ENCODE peak calls at places on chromosome 20, in four cellular contexts. Z is GM12878, W is K562, A is HepG2. B is an unnamed sample.

GRCh38 chr20:47352332-47353223 is 3.9 kb downstream of the ZMYND8 start:
- DNase-seq in Z (no peak), W (no peak), A (no peak), B (no peak)

GRCh38 chr20:21557246-21557982 is 43.5 kb upstream of the NKX2-2 start:
- DNase-seq in Z (no peak), W (no peak), A (no peak), B (no peak)

GRCh38 chr20:53794529-53795115 is 201.0 kb upstream of the ZNF217 start:
- DNase-seq in Z (no peak), W (no peak), A (no peak), B (no peak)

GRCh38 chr20:32718749-32719348 is 24.4 kb downstream of the COMMD7 start:
- DNase-seq in Z (no peak), W (no peak), A (no peak), B (no peak)

GRCh38 chr20:54256202-54256601 is 48.3 kb downstream of the PFDN4 start:
- DNase-seq in Z (no peak), W (no peak), A (no peak), B (no peak)

GRCh38 chr20:14644698-14645097 is 307.3 kb upstream of the FLRT3 start:
- DNase-seq in Z (no peak), W (no peak), A (no peak), B (no peak)

GRCh38 chr20:19504251-19504650 is 253.8 kb upstream of the RIN2 start:
- DNase-seq in Z (no peak), W (no peak), A (no peak), B (no peak)

GRCh38 chr20:64201653-64202052 is 37.4 kb downstream of the MYT1 start:
- DNase-seq in Z (no peak), W (no peak), A (no peak), B (no peak)

GRCh38 chr20:25222461-25223178 is 25.3 kb upstream of the PYGB start:
- DNase-seq in Z (no peak), W (peak; percentile 26), A (no peak), B (no peak)

GRCh38 chr20:5100684-5101347 is 18.9 kb downstream of the PCNA start:
- DNase-seq in Z (no peak), W (peak; percentile 58), A (peak; percentile 63), B (peak; percentile 66)

GRCh38 chr20:31475032-31475431 is at the start of the genes DEFB124 and REM1:
- DNase-seq in Z (no peak), W (peak; percentile 67), A (no peak), B (no peak)

GRCh38 chr20:31803552-31804291 is 15.4 kb upstream of the MYLK2 start:
- DNase-seq in Z (no peak), W (no peak), A (no peak), B (no peak)

GRCh38 chr20:37994512-37994911 is 38.7 kb downstream of the TTI1 start:
- DNase-seq in Z (no peak), W (no peak), A (peak; percentile 43), B (no peak)

GRCh38 chr20:50304501-50304856 is 113.8 kb downstream of the CEBPB start:
- DNase-seq in Z (no peak), W (no peak), A (no peak), B (no peak)

GRCh38 chr20:59788811-59789210 is 144.6 kb downstream of the SYCP2 start:
- DNase-seq in Z (no peak), W (no peak), A (no peak), B (no peak)

GRCh38 chr20:57509665-57510237 is 15.2 kb downstream of the CTCFL start:
- DNase-seq in Z (no peak), W (peak; percentile 49), A (peak; percentile 35), B (peak; percentile 46)

GRCh38 chr20:35773154-35773751 is 1.4 kb downstream of the PHF20 start:
- DNase-seq in Z (peak; percentile 36), W (peak; percentile 19), A (no peak), B (no peak)

GRCh38 chr20:43843096-43843964 is 71.3 kb upstream of the TOX2 start:
- DNase-seq in Z (no peak), W (no peak), A (no peak), B (no peak)
- TF ChIP-seq FOXK2 in Z (no peak), W (no peak), A (no peak), B (no peak)

GRCh38 chr20:2829376-2829775 is 11.1 kb downstream of the PCED1A start:
- DNase-seq in Z (no peak), W (no peak), A (no peak), B (no peak)
- TF ChIP-seq FOXK2 in Z (no peak), W (no peak), A (no peak), B (no peak)

DNA sequence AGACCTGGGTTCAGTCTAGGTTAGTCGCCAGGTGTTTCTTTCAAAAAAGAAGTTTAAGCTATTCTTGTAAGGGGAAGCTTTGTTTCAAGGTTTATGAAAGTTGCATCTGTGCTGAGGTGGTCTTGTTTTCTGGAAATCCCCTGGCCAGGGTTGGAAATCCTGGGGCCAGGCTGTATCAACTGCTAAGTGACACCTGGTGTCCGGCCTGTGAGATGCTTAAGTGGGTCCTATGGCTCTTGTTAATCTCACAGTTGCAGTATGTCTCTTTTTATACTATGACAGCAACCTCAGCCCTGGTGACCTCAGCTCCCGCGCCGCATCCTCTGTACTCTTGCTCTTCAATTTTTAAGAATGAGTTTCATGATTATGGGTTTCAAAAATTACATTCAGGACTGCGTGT is 72.0 kb downstream of the CHMP4B start:
- DNase-seq in Z (peak; percentile 73), W (no peak), A (no peak), B (no peak)
- TF ChIP-seq FOXK2 in Z (no peak), W (no peak), A (no peak), B (no peak)

GRCh38 chr20:9200620-9201019 is 131.7 kb downstream of the PLCB4 start:
- DNase-seq in Z (no peak), W (no peak), A (no peak), B (no peak)
- TF ChIP-seq FOXK2 in Z (no peak), W (no peak), A (no peak), B (no peak)

DNA sequence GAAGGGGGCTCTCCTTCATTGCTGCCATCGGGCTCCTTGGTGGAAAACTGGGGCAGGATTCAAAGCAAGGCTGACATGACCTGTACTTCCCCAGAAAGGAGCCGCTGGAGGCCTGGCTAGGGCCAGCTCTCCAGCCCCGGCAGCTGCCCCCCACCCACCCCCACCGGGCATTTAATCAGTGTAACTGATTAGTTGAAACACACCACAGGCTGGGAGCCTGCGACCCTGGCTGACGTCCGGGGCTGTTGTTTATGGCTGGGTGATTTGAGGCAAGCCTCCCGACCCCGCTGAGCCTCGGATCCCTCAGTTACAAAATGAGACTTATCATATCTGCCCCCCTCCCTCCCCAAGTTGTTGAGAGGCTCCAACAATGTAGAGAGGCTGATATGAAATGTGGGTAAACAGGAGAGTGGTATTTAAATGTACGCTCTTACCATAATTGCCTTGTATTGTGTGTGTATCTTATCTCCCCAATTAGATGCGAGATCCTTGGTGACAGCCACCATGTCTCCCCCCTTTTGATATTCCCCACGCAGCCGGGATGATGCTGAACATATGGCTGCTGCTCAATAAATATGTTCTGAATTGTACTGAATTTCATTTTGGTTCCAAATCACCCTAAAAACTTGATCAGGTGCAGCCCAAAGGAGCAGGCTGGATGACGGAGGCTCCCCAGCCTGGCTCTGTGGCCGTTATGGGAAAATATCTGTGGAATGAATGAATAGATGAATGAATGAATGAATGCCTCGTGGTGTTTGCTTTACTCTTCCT is 31.7 kb upstream of the APCDD1L start:
- DNase-seq in Z (no peak), W (no peak), A (no peak), B (no peak)
- TF ChIP-seq FOXK2 in Z (no peak), W (no peak), A (no peak), B (no peak)

DNA sequence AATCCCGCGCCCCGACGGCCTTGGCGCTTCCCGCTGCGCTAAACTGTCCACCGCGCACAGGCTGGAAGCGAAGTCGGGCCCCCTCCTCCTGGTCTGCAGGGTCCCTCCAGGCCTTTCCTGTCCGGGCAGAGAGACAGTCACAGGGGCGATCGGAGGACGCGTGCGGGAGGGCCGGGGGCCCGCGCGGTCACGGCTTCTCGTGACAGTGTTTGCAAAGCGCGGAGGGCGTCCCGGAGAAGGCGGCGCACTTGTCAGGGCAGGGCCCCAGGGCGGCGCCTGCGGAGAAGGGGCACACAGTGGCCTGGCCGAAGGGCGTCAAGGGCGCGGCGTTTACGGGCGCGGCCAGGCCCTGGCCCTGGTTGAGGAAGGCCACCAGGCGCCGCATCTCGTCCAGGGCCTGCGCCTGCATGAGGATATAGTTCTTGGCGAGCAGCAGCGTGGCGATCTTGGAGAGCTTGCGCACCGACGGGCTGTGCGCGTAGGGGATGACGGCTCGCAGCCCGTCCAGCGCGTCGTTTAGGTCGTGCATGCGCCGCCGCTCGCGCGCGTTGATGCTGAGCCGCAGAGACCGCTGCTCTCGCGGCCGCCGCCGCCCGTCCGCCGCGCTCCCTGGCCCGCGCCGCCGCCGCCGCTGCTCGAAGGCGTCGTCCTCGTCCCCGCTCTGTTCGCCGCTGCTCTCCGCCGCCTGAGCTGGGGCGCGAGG is 751 bp downstream of the BHLHE23 start:
- DNase-seq in Z (no peak), W (no peak), A (no peak), B (no peak)
- TF ChIP-seq FOXK2 in Z (no peak), W (no peak), A (no peak), B (no peak)

DNA sequence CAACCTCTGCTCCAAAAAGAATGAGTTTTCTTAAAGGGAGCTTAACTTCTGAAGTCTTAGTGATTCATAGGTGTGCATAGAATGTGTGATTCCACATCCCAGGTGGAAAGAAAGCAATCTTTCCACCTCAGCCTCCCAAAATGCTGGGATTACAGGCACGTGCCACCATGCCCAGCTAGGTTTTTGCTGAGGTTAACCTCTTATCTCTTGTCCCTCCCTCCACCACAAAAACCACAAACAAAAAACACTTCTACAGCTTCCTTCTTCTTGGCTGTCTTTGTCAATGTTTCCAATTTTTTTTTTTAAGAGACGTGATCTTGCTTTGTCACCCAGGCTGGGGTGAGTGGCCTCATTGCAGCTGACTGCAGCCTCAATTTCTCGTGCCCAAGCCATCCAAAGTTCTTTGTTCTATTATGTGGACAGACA is 8.1 kb upstream of the CSE1L start:
- DNase-seq in Z (no peak), W (no peak), A (no peak), B (no peak)
- TF ChIP-seq FOXK2 in Z (no peak), W (no peak), A (no peak), B (no peak)

B was measured in HEK293T.